ENCODE peak calls at places on chromosomes 11 and 22, in five cellular contexts. K is left ventricle myocardium inferior; E is heart right ventricle; L is CD8-positive, alpha-beta T cell; D is lung. O is an unnamed sample. For H3K4me1, the result is how much of the 10 kb centered on the place peaks cover.

GRCh38 chr11:128908391-128909246 is 17.5 kb downstream of the KCNJ5 start:
- DNase-seq in K (peak), D (peak), L (no peak), E (peak), O (peak)

GRCh38 chr11:2571598-2572281 is 126.9 kb downstream of the KCNQ1 start:
- DNase-seq in L (no peak), E (peak), D (no peak), K (no peak), O (peak)

GRCh38 chr11:20363500-20364411 is at the start of gene HTATIP2:
- DNase-seq in D (peak), K (peak), E (peak), L (peak), O (peak)

GRCh38 chr22:37462983-37463382 is 23.2 kb downstream of the MFNG start:
- DNase-seq in K (no peak), E (no peak), L (peak), D (no peak), O (no peak)

GRCh38 chr22:44399196-44399837 is 86.6 kb upstream of the SHISAL1 start:
- DNase-seq in K (no peak), D (no peak), L (no peak), E (no peak), O (peak)

GRCh38 chr11:113675003-113675471 is 31.1 kb downstream of the TMPRSS5 start:
- DNase-seq in K (no peak), D (no peak), L (no peak), E (no peak), O (no peak)

GRCh38 chr11:35618497-35619029 is 303 bp downstream of the FJX1 start:
- DNase-seq in K (peak), E (peak), L (no peak), D (peak), O (peak)

GRCh38 chr11:119728651-119729580 is at the start of gene NECTIN1:
- DNase-seq in E (peak), K (peak), D (peak), L (peak), O (peak)

GRCh38 chr22:35883028-35883620 is 145.5 kb downstream of the RBFOX2 start:
- DNase-seq in E (no peak), K (no peak), D (no peak), L (no peak), O (no peak)

GRCh38 chr11:18196532-18196931 is 23.9 kb downstream of the MRGPRX4 start:
- DNase-seq in D (no peak), K (no peak), L (no peak), E (no peak), O (no peak)

GRCh38 chr22:25085930-25086901 is 113.4 kb upstream of the CRYBB3 start:
- DNase-seq in D (no peak), L (no peak), E (peak), K (peak), O (peak)

GRCh38 chr11:72856551-72857342 is 42.5 kb downstream of the ATG16L2 start:
- DNase-seq in L (no peak), E (no peak), D (no peak), K (no peak), O (no peak)

GRCh38 chr22:24474221-24474620 is 20.9 kb upstream of the UPB1 start:
- DNase-seq in E (no peak), L (no peak), D (no peak), K (no peak), O (no peak)

GRCh38 chr11:2375341-2375853 is 1.7 kb upstream of the CD81 start:
- DNase-seq in D (no peak), E (no peak), K (peak), L (no peak), O (peak)

GRCh38 chr11:100719809-100720221 is 32.7 kb downstream of the ARHGAP42 start:
- DNase-seq in L (no peak), D (peak), E (peak), K (no peak), O (peak)

GRCh38 chr11:3164138-3164539 is 971 bp downstream of the OSBPL5 start:
- DNase-seq in L (no peak), E (peak), D (no peak), K (peak), O (peak)

GRCh38 chr11:35488117-35488516 is 37.3 kb downstream of the PAMR1 start:
- DNase-seq in E (no peak), D (no peak), L (no peak), K (no peak), O (no peak)

GRCh38 chr11:117950999-117951961 is 22.1 kb upstream of the TMPRSS13 start:
- DNase-seq in D (peak), K (no peak), L (peak), E (no peak), O (no peak)

GRCh38 chr11:73577496-73577917 is 20.4 kb downstream of the FAM168A start:
- DNase-seq in L (no peak), D (no peak), K (no peak), E (no peak), O (no peak)

GRCh38 chr11:120520091-120520822 is 8.7 kb downstream of the GRIK4 start:
- DNase-seq in L (no peak), K (no peak), E (no peak), D (no peak), O (no peak)

GRCh38 chr11:7490054-7490453 is 4.7 kb downstream of the OLFML1 start:
- DNase-seq in L (no peak), K (no peak), E (no peak), D (no peak), O (no peak)

GRCh38 chr11:88508808-88509581 is 171.5 kb upstream of the CTSC start:
- DNase-seq in E (peak), L (no peak), D (no peak), K (peak), O (peak)

GRCh38 chr11:22957890-22958289 is 97.6 kb upstream of the CCDC179 start:
- DNase-seq in K (no peak), D (no peak), E (no peak), L (no peak), O (no peak)

GRCh38 chr11:126413843-126414405 is 58.4 kb downstream of the ST3GAL4 start:
- DNase-seq in K (no peak), E (no peak), L (no peak), D (no peak), O (no peak)

GRCh38 chr22:29346659-29347058 is 31.2 kb upstream of the RASL10A start:
- DNase-seq in K (no peak), D (no peak), E (no peak), L (no peak), O (peak)

GRCh38 chr22:44046485-44047141 is 22.5 kb downstream of the PARVB start:
- DNase-seq in L (no peak), D (no peak), K (peak), E (peak), O (no peak)

GRCh38 chr11:130522284-130522961 is 74.0 kb downstream of the ADAMTS15 start:
- DNase-seq in K (peak), L (no peak), D (peak), E (peak), O (peak)

GRCh38 chr22:33743756-33744155 is 176.5 kb downstream of the LARGE1 start:
- DNase-seq in L (no peak), E (no peak), K (no peak), D (no peak), O (no peak)

GRCh38 chr11:20003357-20003756 is 156.9 kb downstream of the DBX1 start:
- DNase-seq in L (no peak), E (no peak), K (no peak), D (no peak), O (no peak)

GRCh38 chr11:117076941-117077659 is 21.1 kb downstream of the SIK3 start:
- DNase-seq in K (no peak), L (no peak), E (no peak), D (no peak), O (no peak)

DNA sequence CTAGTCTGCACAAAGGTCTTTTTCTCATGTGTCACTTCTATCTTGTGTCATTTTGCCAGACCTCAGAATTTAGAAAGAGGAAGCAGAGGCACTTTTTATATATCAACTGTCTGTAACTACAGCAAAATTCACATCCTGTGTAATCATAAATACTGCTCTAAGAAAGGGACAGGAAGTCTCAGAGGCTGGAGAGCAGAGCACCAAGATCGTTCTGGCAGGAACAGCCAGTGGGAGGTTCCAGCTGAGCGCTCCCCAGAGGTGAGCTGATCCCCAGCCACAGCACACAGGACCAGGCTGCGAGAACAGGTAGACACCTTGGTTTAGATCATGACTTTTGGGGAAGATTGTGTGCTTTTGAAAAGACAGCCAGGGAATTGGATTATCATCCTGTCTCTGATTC is at the start of gene MS4A7:
- DNase-seq in D (no peak), K (peak), E (peak), L (no peak), O (peak)
- H3K4me1 ChIP-seq in D (under half), K (under half), E (under half), L (under half), O (under half)

GRCh38 chr11:103927535-103927934 is 108.9 kb upstream of the DDI1 start:
- DNase-seq in K (no peak), E (no peak), L (no peak), D (no peak), O (no peak)
- TF ChIP-seq CTCF in K (peak), E (peak), L (no peak), D (no peak), O (no peak)

GRCh38 chr11:12286606-12287005 is 90.8 kb upstream of the PARVA start:
- DNase-seq in K (no peak), D (peak), E (no peak), L (peak), O (no peak)

GRCh38 chr11:12285106-12285505 is 92.3 kb upstream of the PARVA start:
- DNase-seq in L (no peak), K (no peak), E (no peak), D (peak), O (no peak)

GRCh38 chr11:12282676-12283075 is 94.7 kb upstream of the PARVA start:
- DNase-seq in L (no peak), E (no peak), K (no peak), D (no peak), O (no peak)

GRCh38 chr11:12285811-12286222 is 91.6 kb upstream of the PARVA start:
- DNase-seq in D (peak), K (no peak), L (peak), E (no peak), O (no peak)

GRCh38 chr11:12284321-12285050 is 92.9 kb upstream of the PARVA start:
- DNase-seq in E (no peak), D (peak), L (no peak), K (no peak), O (no peak)
- H3K4me1 ChIP-seq in E (under half), D (under half), L (under half), K (under half), O (under half)

DNA sequence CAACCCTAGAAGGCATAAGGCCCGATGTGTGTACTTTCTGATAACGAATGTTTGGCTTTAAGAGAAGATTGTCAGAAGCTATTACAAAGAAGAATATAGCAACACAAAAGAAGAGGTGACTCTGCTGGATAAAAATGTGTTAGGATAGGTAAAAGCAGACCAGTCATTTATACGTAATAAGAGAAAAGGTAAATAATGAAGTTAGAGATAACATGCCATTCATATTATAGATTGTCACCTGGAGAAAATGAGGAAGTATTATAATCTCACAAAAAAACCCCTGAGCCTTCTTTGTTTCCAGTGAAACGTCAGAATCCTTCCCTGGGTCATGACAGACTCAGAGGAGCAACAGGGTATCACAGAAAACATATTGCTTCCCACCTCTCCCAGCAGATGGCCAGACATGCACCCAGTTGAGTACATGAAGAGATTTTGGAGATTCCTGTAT is 36.1 kb downstream of the PPFIA1 start:
- DNase-seq in K (no peak), E (no peak), L (no peak), D (no peak), O (no peak)
- TF ChIP-seq CTCF in K (no peak), E (no peak), L (no peak), D (no peak), O (no peak)

GRCh38 chr11:93494341-93494740 is 48.9 kb downstream of the SMCO4 start:
- DNase-seq in K (no peak), D (no peak), E (no peak), L (no peak), O (no peak)
- H3K4me1 ChIP-seq in K (under half), D (under half), E (under half), L (under half), O (under half)

DNA sequence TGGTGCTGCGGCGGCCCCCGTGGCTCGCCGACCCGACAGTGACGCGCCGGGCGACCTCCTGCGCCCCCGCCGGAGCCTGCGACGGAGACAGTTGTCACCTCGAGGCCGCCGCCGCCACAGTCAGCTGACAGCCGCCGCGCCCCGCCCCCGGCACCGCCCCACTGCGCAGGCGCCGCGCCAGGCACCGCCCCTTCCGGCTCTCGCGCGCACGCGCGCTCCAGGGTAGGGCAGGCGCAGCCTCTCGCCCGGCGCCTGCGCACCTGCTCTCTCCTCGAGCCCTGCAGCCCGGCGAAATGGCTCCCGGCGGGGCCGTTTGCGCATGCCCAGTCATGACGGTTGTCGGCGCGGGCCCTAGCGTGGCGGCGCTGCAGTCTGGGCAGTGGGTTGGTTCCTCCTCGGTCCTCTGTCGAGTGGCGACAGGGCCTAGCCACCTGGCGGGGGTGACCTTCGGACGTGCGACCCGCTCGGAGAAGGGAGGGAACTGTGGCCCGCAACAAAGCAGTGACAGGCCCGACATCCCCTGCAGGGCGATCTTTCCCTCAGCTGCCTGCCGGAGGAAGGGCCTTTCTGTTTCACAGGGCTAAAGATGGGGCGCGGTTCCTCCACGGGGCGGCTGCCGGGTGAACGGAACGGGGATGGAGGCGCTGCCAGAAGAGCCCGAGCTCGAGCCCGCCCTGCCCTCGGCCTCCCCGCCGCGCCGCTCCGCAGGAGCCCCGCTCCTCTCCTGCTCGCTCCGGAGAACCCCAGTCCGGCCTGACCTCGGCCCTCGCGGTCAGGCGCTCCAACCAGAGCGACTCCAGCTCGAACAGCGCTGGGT is at the start of gene TOLLIP:
- DNase-seq in L (peak), D (peak), K (peak), E (peak), O (peak)
- TF ChIP-seq CTCF in L (no peak), D (peak), K (peak), E (peak), O (peak)

DNA sequence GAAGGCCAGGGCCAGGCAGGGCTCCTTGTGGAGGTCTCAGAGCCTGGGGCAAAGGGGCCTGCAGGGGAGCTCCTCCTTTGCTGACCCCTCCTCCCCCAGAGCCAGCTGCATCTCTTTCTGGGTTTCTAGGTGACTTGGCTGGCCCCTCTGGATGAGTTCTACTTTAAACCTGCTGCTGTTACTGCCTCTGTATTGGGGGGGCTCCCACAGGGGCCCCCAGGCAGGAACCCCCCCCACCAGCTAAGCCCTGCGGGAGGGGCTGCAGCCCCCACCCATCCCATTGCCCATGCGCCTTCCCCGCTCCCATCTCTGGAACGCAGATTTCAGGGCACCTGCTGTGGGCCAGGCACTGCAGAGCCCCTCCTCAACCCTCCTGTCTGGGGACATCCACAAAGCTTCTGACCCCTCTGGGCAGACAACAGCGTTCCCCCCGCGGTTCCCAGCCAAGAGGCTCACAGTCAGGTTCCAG is 890 bp upstream of the PLCB3 start:
- DNase-seq in D (no peak), L (no peak), K (no peak), E (no peak), O (no peak)
- H3K4me1 ChIP-seq in D (under half), L (under half), K (half or more), E (under half), O (under half)

GRCh38 chr11:76179147-76179546 is 27.2 kb downstream of the WNT11 start:
- DNase-seq in E (no peak), K (no peak), L (no peak), D (no peak), O (no peak)
- TF ChIP-seq CTCF in E (no peak), K (no peak), L (no peak), D (no peak), O (no peak)

GRCh38 chr11:96707273-96707672 is 317.5 kb downstream of the JRKL start:
- DNase-seq in K (no peak), L (no peak), E (no peak), D (no peak), O (no peak)

GRCh38 chr11:96708469-96708868 is 318.7 kb downstream of the JRKL start:
- DNase-seq in L (no peak), K (no peak), D (no peak), E (no peak), O (no peak)

GRCh38 chr11:96706761-96707160 is 316.9 kb downstream of the JRKL start:
- DNase-seq in L (no peak), D (no peak), E (no peak), K (no peak), O (no peak)

DNA sequence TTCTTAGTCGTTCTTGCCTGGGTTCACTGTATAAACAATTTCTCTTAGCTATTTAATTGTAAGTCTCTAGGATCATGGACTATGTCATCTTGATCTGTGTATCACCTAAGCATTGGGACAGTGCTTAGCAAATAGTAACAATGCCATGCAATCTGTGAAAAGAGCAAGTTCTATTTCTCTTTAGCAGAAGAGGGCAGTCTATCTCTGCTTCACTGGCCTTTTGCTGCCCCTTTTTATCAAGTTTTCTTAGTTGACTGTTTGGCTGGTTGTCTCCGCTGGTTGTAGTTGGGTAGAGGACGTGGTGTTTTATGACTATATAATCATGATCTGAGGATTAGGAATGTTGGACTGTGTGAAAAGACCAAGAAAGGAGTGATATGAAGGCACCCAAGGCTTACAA is 315.0 kb downstream of the JRKL start:
- DNase-seq in E (no peak), D (no peak), K (no peak), L (no peak), O (no peak)
- H3K4me1 ChIP-seq in E (under half), D (under half), K (under half), L (under half), O (under half)

O was measured in psoas muscle.